ENCODE peak calls at places on chromosomes 16 and 17, in five cellular contexts. One of them, this sample, is unnamed.

GRCh38 chr16:79589495-79590134 is 10.9 kb downstream of the MAF start:
- DNase-seq in choroid plexus epithelial cell: no peak
- DNase-seq in cardiac muscle cell: no peak
- DNase-seq in dorsolateral prefrontal cortex: no peak
- DNase-seq in upper lobe of right lung: no peak
- DNase-seq in this sample: no peak

GRCh38 chr17:75830168-75831031 is 13.8 kb downstream of the UNC13D start:
- DNase-seq in dorsolateral prefrontal cortex: no peak
- DNase-seq in cardiac muscle cell: peak
- DNase-seq in upper lobe of right lung: no peak
- DNase-seq in choroid plexus epithelial cell: no peak
- DNase-seq in this sample: no peak

GRCh38 chr16:30786115-30786935 is 680 bp downstream of the ZNF629 start:
- DNase-seq in cardiac muscle cell: peak
- DNase-seq in dorsolateral prefrontal cortex: no peak
- DNase-seq in upper lobe of right lung: peak
- DNase-seq in choroid plexus epithelial cell: peak
- DNase-seq in this sample: peak

GRCh38 chr17:82664701-82665182 is 16.5 kb upstream of the WDR45B start:
- DNase-seq in cardiac muscle cell: no peak
- DNase-seq in choroid plexus epithelial cell: no peak
- DNase-seq in dorsolateral prefrontal cortex: peak
- DNase-seq in upper lobe of right lung: no peak
- DNase-seq in this sample: no peak

GRCh38 chr17:80122026-80122575 is 20.7 kb downstream of the GAA start:
- DNase-seq in cardiac muscle cell: no peak
- DNase-seq in dorsolateral prefrontal cortex: no peak
- DNase-seq in choroid plexus epithelial cell: no peak
- DNase-seq in upper lobe of right lung: no peak
- DNase-seq in this sample: no peak

GRCh38 chr17:17785407-17785806 is 51.4 kb downstream of the SREBF1 start:
- DNase-seq in cardiac muscle cell: no peak
- DNase-seq in choroid plexus epithelial cell: no peak
- DNase-seq in dorsolateral prefrontal cortex: no peak
- DNase-seq in upper lobe of right lung: no peak
- DNase-seq in this sample: no peak

GRCh38 chr17:47969975-47970724 is 763 bp upstream of the CDK5RAP3 start:
- DNase-seq in choroid plexus epithelial cell: no peak
- DNase-seq in dorsolateral prefrontal cortex: no peak
- DNase-seq in cardiac muscle cell: no peak
- DNase-seq in upper lobe of right lung: no peak
- DNase-seq in this sample: no peak

GRCh38 chr17:5826384-5826783 is 242.1 kb upstream of the NLRP1 start:
- DNase-seq in upper lobe of right lung: no peak
- DNase-seq in choroid plexus epithelial cell: no peak
- DNase-seq in dorsolateral prefrontal cortex: no peak
- DNase-seq in cardiac muscle cell: no peak
- DNase-seq in this sample: peak

GRCh38 chr17:17439971-17440843 is 36.6 kb upstream of the MED9 start:
- DNase-seq in dorsolateral prefrontal cortex: peak
- DNase-seq in choroid plexus epithelial cell: peak
- DNase-seq in upper lobe of right lung: peak
- DNase-seq in cardiac muscle cell: peak
- DNase-seq in this sample: peak

GRCh38 chr16:84548971-84549844 is 44.7 kb upstream of the MEAK7 start:
- DNase-seq in cardiac muscle cell: no peak
- DNase-seq in upper lobe of right lung: no peak
- DNase-seq in dorsolateral prefrontal cortex: no peak
- DNase-seq in choroid plexus epithelial cell: no peak
- DNase-seq in this sample: no peak

GRCh38 chr17:12927541-12928425 is 90.0 kb downstream of the ELAC2 start:
- DNase-seq in upper lobe of right lung: no peak
- DNase-seq in dorsolateral prefrontal cortex: no peak
- DNase-seq in cardiac muscle cell: no peak
- DNase-seq in choroid plexus epithelial cell: peak
- DNase-seq in this sample: no peak

GRCh38 chr16:57042157-57043111 is 49.9 kb upstream of the CPNE2 start:
- DNase-seq in cardiac muscle cell: no peak
- DNase-seq in dorsolateral prefrontal cortex: no peak
- DNase-seq in upper lobe of right lung: no peak
- DNase-seq in choroid plexus epithelial cell: peak
- DNase-seq in this sample: peak

GRCh38 chr17:9274119-9274445 is 252.8 kb downstream of the NTN1 start:
- DNase-seq in choroid plexus epithelial cell: no peak
- DNase-seq in cardiac muscle cell: no peak
- DNase-seq in upper lobe of right lung: no peak
- DNase-seq in dorsolateral prefrontal cortex: no peak
- DNase-seq in this sample: no peak

GRCh38 chr16:23952128-23953041 is 116.6 kb downstream of the PRKCB start:
- DNase-seq in upper lobe of right lung: no peak
- DNase-seq in dorsolateral prefrontal cortex: peak
- DNase-seq in cardiac muscle cell: peak
- DNase-seq in choroid plexus epithelial cell: peak
- DNase-seq in this sample: no peak

GRCh38 chr17:35244345-35245195 is 1.7 kb downstream of the SLFN5 start:
- DNase-seq in choroid plexus epithelial cell: peak
- DNase-seq in dorsolateral prefrontal cortex: no peak
- DNase-seq in cardiac muscle cell: peak
- DNase-seq in upper lobe of right lung: peak
- DNase-seq in this sample: peak

GRCh38 chr17:48504953-48505352 is 25.9 kb downstream of the HOXB1 start:
- DNase-seq in choroid plexus epithelial cell: no peak
- DNase-seq in dorsolateral prefrontal cortex: no peak
- DNase-seq in cardiac muscle cell: no peak
- DNase-seq in upper lobe of right lung: no peak
- DNase-seq in this sample: no peak

GRCh38 chr16:85586360-85587145 is 26.6 kb upstream of the GSE1 start:
- DNase-seq in dorsolateral prefrontal cortex: peak
- DNase-seq in cardiac muscle cell: no peak
- DNase-seq in upper lobe of right lung: no peak
- DNase-seq in choroid plexus epithelial cell: no peak
- DNase-seq in this sample: no peak

GRCh38 chr16:74868501-74868900 is 93.9 kb upstream of the FA2H start:
- DNase-seq in choroid plexus epithelial cell: peak
- DNase-seq in upper lobe of right lung: no peak
- DNase-seq in cardiac muscle cell: no peak
- DNase-seq in dorsolateral prefrontal cortex: no peak
- DNase-seq in this sample: peak

GRCh38 chr17:27993161-27993695 is 49.2 kb upstream of the NLK start:
- DNase-seq in dorsolateral prefrontal cortex: peak
- DNase-seq in cardiac muscle cell: no peak
- DNase-seq in upper lobe of right lung: no peak
- DNase-seq in choroid plexus epithelial cell: no peak
- DNase-seq in this sample: no peak

GRCh38 chr16:15507299-15507958 is 73.0 kb downstream of the BMERB1 start:
- DNase-seq in upper lobe of right lung: no peak
- DNase-seq in choroid plexus epithelial cell: peak
- DNase-seq in dorsolateral prefrontal cortex: peak
- DNase-seq in cardiac muscle cell: no peak
- DNase-seq in this sample: peak

GRCh38 chr16:89274561-89275283 is 57.2 kb downstream of the ZNF778 start:
- DNase-seq in choroid plexus epithelial cell: no peak
- DNase-seq in dorsolateral prefrontal cortex: no peak
- DNase-seq in upper lobe of right lung: peak
- DNase-seq in cardiac muscle cell: no peak
- DNase-seq in this sample: no peak

GRCh38 chr17:20774472-20775135 is 195.1 kb downstream of the CDRT15L2 start:
- DNase-seq in upper lobe of right lung: no peak
- DNase-seq in dorsolateral prefrontal cortex: no peak
- DNase-seq in choroid plexus epithelial cell: no peak
- DNase-seq in cardiac muscle cell: no peak
- DNase-seq in this sample: no peak

GRCh38 chr17:20775331-20775730 is 195.8 kb downstream of the CDRT15L2 start:
- DNase-seq in dorsolateral prefrontal cortex: no peak
- DNase-seq in upper lobe of right lung: no peak
- DNase-seq in cardiac muscle cell: no peak
- DNase-seq in choroid plexus epithelial cell: no peak
- DNase-seq in this sample: no peak

GRCh38 chr17:20781260-20781659 is 201.7 kb downstream of the CDRT15L2 start:
- DNase-seq in upper lobe of right lung: no peak
- DNase-seq in choroid plexus epithelial cell: no peak
- DNase-seq in cardiac muscle cell: no peak
- DNase-seq in dorsolateral prefrontal cortex: no peak
- DNase-seq in this sample: no peak

GRCh38 chr17:20784100-20784665 is 204.7 kb downstream of the CDRT15L2 start:
- DNase-seq in dorsolateral prefrontal cortex: no peak
- DNase-seq in choroid plexus epithelial cell: no peak
- DNase-seq in cardiac muscle cell: no peak
- DNase-seq in upper lobe of right lung: no peak
- DNase-seq in this sample: no peak

GRCh38 chr17:20779521-20779920 is 200.0 kb downstream of the CDRT15L2 start:
- DNase-seq in upper lobe of right lung: no peak
- DNase-seq in dorsolateral prefrontal cortex: no peak
- DNase-seq in cardiac muscle cell: no peak
- DNase-seq in choroid plexus epithelial cell: no peak
- DNase-seq in this sample: no peak
- TF ChIP-seq CTCF in upper lobe of right lung: no peak
- TF ChIP-seq CTCF in dorsolateral prefrontal cortex: no peak
- TF ChIP-seq CTCF in cardiac muscle cell: no peak
- TF ChIP-seq CTCF in choroid plexus epithelial cell: no peak
- TF ChIP-seq CTCF in this sample: no peak

GRCh38 chr17:2438823-2439222 is 38.0 kb upstream of the MNT start:
- DNase-seq in cardiac muscle cell: no peak
- DNase-seq in upper lobe of right lung: no peak
- DNase-seq in choroid plexus epithelial cell: peak
- DNase-seq in dorsolateral prefrontal cortex: no peak
- DNase-seq in this sample: no peak
- TF ChIP-seq CTCF in cardiac muscle cell: no peak
- TF ChIP-seq CTCF in upper lobe of right lung: no peak
- TF ChIP-seq CTCF in choroid plexus epithelial cell: no peak
- TF ChIP-seq CTCF in dorsolateral prefrontal cortex: no peak
- TF ChIP-seq CTCF in this sample: no peak

GRCh38 chr17:50203086-50203485 is 1.7 kb upstream of the COL1A1 start:
- DNase-seq in upper lobe of right lung: no peak
- DNase-seq in cardiac muscle cell: no peak
- DNase-seq in choroid plexus epithelial cell: no peak
- DNase-seq in dorsolateral prefrontal cortex: no peak
- DNase-seq in this sample: no peak
- TF ChIP-seq CTCF in upper lobe of right lung: no peak
- TF ChIP-seq CTCF in cardiac muscle cell: no peak
- TF ChIP-seq CTCF in choroid plexus epithelial cell: no peak
- TF ChIP-seq CTCF in dorsolateral prefrontal cortex: no peak
- TF ChIP-seq CTCF in this sample: no peak

GRCh38 chr17:8220783-8221662 is 10.6 kb upstream of the AURKB start:
- DNase-seq in upper lobe of right lung: peak
- DNase-seq in dorsolateral prefrontal cortex: peak
- DNase-seq in choroid plexus epithelial cell: peak
- DNase-seq in cardiac muscle cell: peak
- DNase-seq in this sample: peak
- TF ChIP-seq CTCF in upper lobe of right lung: no peak
- TF ChIP-seq CTCF in dorsolateral prefrontal cortex: no peak
- TF ChIP-seq CTCF in choroid plexus epithelial cell: no peak
- TF ChIP-seq CTCF in cardiac muscle cell: no peak
- TF ChIP-seq CTCF in this sample: no peak

DNA sequence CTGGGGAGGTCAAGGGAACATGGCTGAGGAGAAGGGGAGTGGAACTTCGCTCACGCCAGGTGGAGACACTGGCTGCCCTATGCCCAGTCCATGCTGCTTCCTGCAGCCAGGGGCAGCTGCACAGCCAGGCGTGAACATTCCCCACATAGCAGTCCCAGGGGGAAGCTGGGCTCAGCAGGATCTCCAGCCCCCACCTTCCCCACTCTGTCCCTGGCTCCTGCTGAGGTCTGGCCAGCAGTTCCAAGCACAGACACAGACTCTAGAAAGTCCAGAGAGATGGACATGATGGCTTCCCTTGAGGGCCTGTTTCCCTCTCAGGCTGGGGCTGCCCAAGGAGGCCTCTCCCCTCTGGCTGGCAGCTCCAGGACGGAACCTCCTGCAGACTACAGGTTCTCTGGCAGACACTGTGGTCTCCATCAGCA is 9.3 kb downstream of the JUP start:
- DNase-seq in choroid plexus epithelial cell: peak
- DNase-seq in cardiac muscle cell: peak
- DNase-seq in dorsolateral prefrontal cortex: no peak
- DNase-seq in upper lobe of right lung: no peak
- DNase-seq in this sample: peak
- TF ChIP-seq CTCF in choroid plexus epithelial cell: peak
- TF ChIP-seq CTCF in cardiac muscle cell: peak
- TF ChIP-seq CTCF in dorsolateral prefrontal cortex: no peak
- TF ChIP-seq CTCF in upper lobe of right lung: no peak
- TF ChIP-seq CTCF in this sample: peak

DNA sequence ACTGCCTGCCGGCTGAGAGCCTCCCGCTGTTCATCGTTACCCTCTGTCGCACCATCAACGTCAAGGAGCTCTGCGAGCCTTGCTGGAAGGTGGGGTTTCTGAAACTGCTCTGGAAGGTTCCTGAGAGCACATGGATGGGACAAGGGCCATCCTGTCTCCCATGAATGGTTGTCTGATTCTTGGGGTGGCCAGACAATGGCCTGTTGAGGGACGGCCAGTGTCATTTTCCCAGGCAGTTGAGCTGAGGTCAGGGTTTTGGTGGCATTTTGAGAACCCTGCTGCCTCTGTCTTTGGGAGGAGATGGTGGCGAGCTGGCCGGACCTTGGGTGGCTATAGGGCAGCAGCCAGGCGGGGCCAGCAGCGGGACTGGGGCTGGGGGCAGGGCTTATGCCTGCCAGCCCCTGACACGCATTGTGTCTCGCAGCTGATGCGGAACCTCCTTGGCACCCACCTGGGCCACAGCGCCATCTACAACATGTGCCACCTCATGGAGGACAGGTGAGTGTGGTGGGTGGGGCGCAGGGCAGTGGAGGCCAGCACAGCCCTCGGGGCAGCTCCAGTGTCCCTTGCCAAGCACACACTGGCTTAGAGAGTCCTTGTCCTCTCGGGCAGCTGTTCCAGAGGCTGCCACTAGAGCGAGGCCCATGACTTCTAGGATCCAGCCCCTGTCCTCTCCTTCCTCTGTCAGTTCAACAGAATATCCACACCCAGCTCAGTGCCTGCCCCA is 9.1 kb downstream of the TSC2 start:
- DNase-seq in dorsolateral prefrontal cortex: no peak
- DNase-seq in cardiac muscle cell: no peak
- DNase-seq in upper lobe of right lung: no peak
- DNase-seq in choroid plexus epithelial cell: no peak
- DNase-seq in this sample: peak
- TF ChIP-seq CTCF in dorsolateral prefrontal cortex: peak
- TF ChIP-seq CTCF in cardiac muscle cell: peak
- TF ChIP-seq CTCF in upper lobe of right lung: no peak
- TF ChIP-seq CTCF in choroid plexus epithelial cell: peak
- TF ChIP-seq CTCF in this sample: peak

DNA sequence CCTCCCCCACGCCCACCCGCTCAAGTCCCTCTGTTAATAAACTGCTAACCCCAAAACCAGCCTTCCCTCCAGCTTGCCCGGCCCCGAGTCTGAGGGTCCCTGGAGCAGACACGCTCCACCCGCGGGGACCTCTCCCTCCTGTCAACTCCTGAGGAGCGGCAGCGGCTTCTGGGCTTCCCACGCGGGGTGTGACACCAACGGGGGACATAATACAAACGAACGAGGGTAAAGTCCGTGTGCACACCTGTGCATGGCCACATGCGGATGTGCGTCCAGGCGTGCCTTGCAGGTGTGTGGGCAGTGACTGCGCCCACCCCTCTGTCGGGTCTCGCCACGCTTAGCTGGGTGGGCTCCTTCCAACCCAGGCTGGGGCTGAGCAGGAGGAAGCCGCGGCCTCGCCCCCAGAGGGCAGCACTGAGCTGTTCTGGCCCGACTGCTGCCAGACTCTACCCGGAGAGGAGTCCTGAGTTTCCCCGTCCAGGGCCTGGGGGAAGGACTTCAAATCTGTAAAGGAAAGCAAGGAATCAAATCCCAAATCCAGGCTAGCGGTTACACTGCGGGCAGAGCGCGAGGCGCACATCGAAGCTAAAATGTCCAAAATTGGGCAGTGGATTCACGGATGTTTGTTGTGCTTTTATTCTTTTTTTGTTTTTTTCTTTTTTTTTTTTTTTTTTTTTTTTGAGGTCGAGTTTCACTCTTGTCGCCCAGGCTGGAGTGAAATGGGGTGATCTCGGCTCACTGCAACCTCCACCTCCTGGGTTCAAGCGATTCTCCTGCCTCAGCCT is 24.2 kb upstream of the KRT17 start:
- DNase-seq in upper lobe of right lung: peak
- DNase-seq in dorsolateral prefrontal cortex: peak
- DNase-seq in choroid plexus epithelial cell: peak
- DNase-seq in cardiac muscle cell: peak
- DNase-seq in this sample: peak
- TF ChIP-seq CTCF in upper lobe of right lung: peak
- TF ChIP-seq CTCF in dorsolateral prefrontal cortex: peak
- TF ChIP-seq CTCF in choroid plexus epithelial cell: peak
- TF ChIP-seq CTCF in cardiac muscle cell: peak
- TF ChIP-seq CTCF in this sample: peak

This sample was measured in epithelial cell of esophagus.